ENCODE peak calls at places on chromosomes 3 and 15, in five cellular contexts. One of them, this sample, is unnamed.

GRCh38 chr3:126364130-126364695 is 7.0 kb upstream of the KLF15 start:
- DNase-seq in endothelial cell of umbilical vein: no peak
- DNase-seq in hepatocyte: no peak
- DNase-seq in C1 segment of cervical spinal cord: no peak
- DNase-seq in psoas muscle: peak
- DNase-seq in this sample: no peak

GRCh38 chr15:58947179-58947578 is 13.7 kb upstream of the SLTM start:
- DNase-seq in endothelial cell of umbilical vein: no peak
- DNase-seq in hepatocyte: no peak
- DNase-seq in C1 segment of cervical spinal cord: no peak
- DNase-seq in psoas muscle: no peak
- DNase-seq in this sample: no peak

GRCh38 chr3:141392018-141392370 is 23.7 kb downstream of the ZBTB38 start:
- DNase-seq in endothelial cell of umbilical vein: no peak
- DNase-seq in hepatocyte: no peak
- DNase-seq in C1 segment of cervical spinal cord: no peak
- DNase-seq in psoas muscle: no peak
- DNase-seq in this sample: no peak

GRCh38 chr3:156252656-156253055 is 132.3 kb downstream of the KCNAB1 start:
- DNase-seq in endothelial cell of umbilical vein: peak
- DNase-seq in hepatocyte: no peak
- DNase-seq in C1 segment of cervical spinal cord: no peak
- DNase-seq in psoas muscle: no peak
- DNase-seq in this sample: no peak

GRCh38 chr3:97970929-97971460 is 1.2 kb downstream of the RIOX2 start:
- DNase-seq in endothelial cell of umbilical vein: no peak
- DNase-seq in hepatocyte: no peak
- DNase-seq in C1 segment of cervical spinal cord: no peak
- DNase-seq in psoas muscle: no peak
- DNase-seq in this sample: no peak

GRCh38 chr3:193708270-193708669 is 115.3 kb downstream of the OPA1 start:
- DNase-seq in endothelial cell of umbilical vein: no peak
- DNase-seq in hepatocyte: no peak
- DNase-seq in C1 segment of cervical spinal cord: no peak
- DNase-seq in psoas muscle: no peak
- DNase-seq in this sample: no peak

GRCh38 chr3:112129925-112130637 is 3.0 kb downstream of the GCSAM start:
- DNase-seq in endothelial cell of umbilical vein: no peak
- DNase-seq in hepatocyte: no peak
- DNase-seq in C1 segment of cervical spinal cord: no peak
- DNase-seq in psoas muscle: no peak
- DNase-seq in this sample: no peak

GRCh38 chr15:90004671-90005070 is 3.5 kb downstream of the ZNF710 start:
- DNase-seq in endothelial cell of umbilical vein: peak
- DNase-seq in hepatocyte: peak
- DNase-seq in C1 segment of cervical spinal cord: no peak
- DNase-seq in psoas muscle: peak
- DNase-seq in this sample: no peak

GRCh38 chr3:117696871-117697270 is 987.3 kb downstream of the TUSC7 start:
- DNase-seq in endothelial cell of umbilical vein: no peak
- DNase-seq in hepatocyte: no peak
- DNase-seq in C1 segment of cervical spinal cord: no peak
- DNase-seq in psoas muscle: no peak
- DNase-seq in this sample: no peak

GRCh38 chr3:129687586-129688125 is 81.2 kb upstream of the PLXND1 start:
- DNase-seq in endothelial cell of umbilical vein: no peak
- DNase-seq in hepatocyte: no peak
- DNase-seq in C1 segment of cervical spinal cord: no peak
- DNase-seq in psoas muscle: no peak
- DNase-seq in this sample: no peak

GRCh38 chr15:73677146-73677607 is 7.0 kb upstream of the CD276 start:
- DNase-seq in endothelial cell of umbilical vein: peak
- DNase-seq in hepatocyte: peak
- DNase-seq in C1 segment of cervical spinal cord: no peak
- DNase-seq in psoas muscle: peak
- DNase-seq in this sample: peak

GRCh38 chr3:115937054-115937453 is 313.7 kb downstream of the GAP43 start:
- DNase-seq in endothelial cell of umbilical vein: no peak
- DNase-seq in hepatocyte: no peak
- DNase-seq in C1 segment of cervical spinal cord: no peak
- DNase-seq in psoas muscle: no peak
- DNase-seq in this sample: no peak

GRCh38 chr15:92187975-92188374 is 205.7 kb upstream of the ST8SIA2 start:
- DNase-seq in endothelial cell of umbilical vein: no peak
- DNase-seq in hepatocyte: no peak
- DNase-seq in C1 segment of cervical spinal cord: no peak
- DNase-seq in psoas muscle: no peak
- DNase-seq in this sample: no peak

GRCh38 chr3:29721789-29722188 is 440.9 kb downstream of the RBMS3 start:
- DNase-seq in endothelial cell of umbilical vein: no peak
- DNase-seq in hepatocyte: no peak
- DNase-seq in C1 segment of cervical spinal cord: no peak
- DNase-seq in psoas muscle: no peak
- DNase-seq in this sample: no peak

GRCh38 chr3:99118381-99118780 is 216.9 kb upstream of the DCBLD2 start:
- DNase-seq in endothelial cell of umbilical vein: no peak
- DNase-seq in hepatocyte: no peak
- DNase-seq in C1 segment of cervical spinal cord: no peak
- DNase-seq in psoas muscle: no peak
- DNase-seq in this sample: no peak

GRCh38 chr15:68441045-68441743 is 9.2 kb upstream of the ITGA11 start:
- DNase-seq in endothelial cell of umbilical vein: no peak
- DNase-seq in hepatocyte: no peak
- DNase-seq in C1 segment of cervical spinal cord: no peak
- DNase-seq in psoas muscle: no peak
- DNase-seq in this sample: no peak